ENCODE peak calls at places on chromosomes 4 and X, in eight cellular contexts. V is WTC11, T is AG09309, H is osteoblast, J is lower leg skin, K is nephron progenitor cell, S is foreskin fibroblast, E is upper lobe of right lung. Y is an unnamed sample.

GRCh38 chrX:16754019-16754418 is 32.2 kb upstream of the TXLNG start:
- DNase-seq in V (no peak), T (no peak), H (no peak), J (no peak), K (no peak), S (no peak), E (no peak), Y (no peak)

GRCh38 chr4:156638925-156639605 is 332.5 kb downstream of the PDGFC start:
- DNase-seq in V (no peak), T (no peak), H (no peak), J (no peak), K (no peak), S (no peak), E (no peak), Y (no peak)

GRCh38 chrX:13835825-13836224 is 18.9 kb upstream of the GPM6B start:
- DNase-seq in V (no peak), T (no peak), H (no peak), J (no peak), K (no peak), S (no peak), E (no peak), Y (no peak)

GRCh38 chr4:45554423-45554822 is 569.4 kb downstream of the GABRG1 start:
- DNase-seq in V (no peak), T (no peak), H (no peak), J (no peak), K (no peak), S (no peak), E (no peak), Y (no peak)

GRCh38 chr4:110754726-110755125 is 131.8 kb upstream of the PITX2 start:
- DNase-seq in V (no peak), T (peak), H (no peak), J (no peak), K (no peak), S (no peak), E (no peak), Y (no peak)

GRCh38 chrX:16573781-16574180 is 76.2 kb upstream of the S100G start:
- DNase-seq in V (no peak), T (peak), H (peak), J (no peak), K (no peak), S (peak), E (no peak), Y (no peak)

GRCh38 chr4:36269533-36269932 is 11.9 kb upstream of the DTHD1 start:
- DNase-seq in V (no peak), T (no peak), H (no peak), J (no peak), K (no peak), S (no peak), E (no peak), Y (no peak)

GRCh38 chrX:9434151-9434550 is 30.7 kb upstream of the TBL1X start:
- DNase-seq in V (no peak), T (no peak), H (no peak), J (no peak), K (no peak), S (no peak), E (no peak), Y (no peak)

GRCh38 chr4:138190452-138190858 is 51.7 kb downstream of the SLC7A11 start:
- DNase-seq in V (no peak), T (no peak), H (no peak), J (no peak), K (no peak), S (no peak), E (no peak), Y (no peak)

GRCh38 chrX:24494544-24495113 is 29.5 kb downstream of the PDK3 start:
- DNase-seq in V (no peak), T (peak), H (peak), J (peak), K (no peak), S (peak), E (no peak), Y (no peak)

GRCh38 chrX:40145001-40145631 is 47.4 kb upstream of the BCOR start:
- DNase-seq in V (peak), T (no peak), H (peak), J (no peak), K (no peak), S (no peak), E (peak), Y (no peak)

GRCh38 chr4:17597517-17597916 is 16.9 kb upstream of the MED28 start:
- DNase-seq in V (no peak), T (no peak), H (no peak), J (no peak), K (no peak), S (no peak), E (no peak), Y (peak)

GRCh38 chr4:46946914-46947313 is 37.9 kb upstream of the COX7B2 start:
- DNase-seq in V (no peak), T (no peak), H (no peak), J (no peak), K (no peak), S (no peak), E (no peak), Y (no peak)

GRCh38 chr4:71270901-71271300 is 67.9 kb upstream of the SLC4A4 start:
- DNase-seq in V (peak), T (no peak), H (no peak), J (no peak), K (peak), S (no peak), E (no peak), Y (peak)

GRCh38 chr4:26782168-26782829 is 78.3 kb upstream of the STIM2 start:
- DNase-seq in V (no peak), T (no peak), H (no peak), J (no peak), K (no peak), S (peak), E (no peak), Y (no peak)

GRCh38 chr4:109211671-109212070 is 90.8 kb downstream of the COL25A1 start:
- DNase-seq in V (no peak), T (no peak), H (no peak), J (no peak), K (no peak), S (no peak), E (no peak), Y (no peak)

GRCh38 chr4:174244441-174244840 is 39.0 kb downstream of the FBXO8 start:
- DNase-seq in V (no peak), T (no peak), H (no peak), J (no peak), K (no peak), S (no peak), E (no peak), Y (no peak)

GRCh38 chr4:107619731-107620130 is 100.3 kb downstream of the PAPSS1 start:
- DNase-seq in V (no peak), T (no peak), H (no peak), J (no peak), K (no peak), S (peak), E (no peak), Y (no peak)

GRCh38 chr4:163582688-163583087 is 88.2 kb downstream of the TMA16 start:
- DNase-seq in V (no peak), T (no peak), H (no peak), J (no peak), K (no peak), S (no peak), E (no peak), Y (no peak)

GRCh38 chrX:100768679-100769338 is 36.9 kb upstream of the SYTL4 start:
- DNase-seq in V (peak), T (peak), H (peak), J (peak), K (peak), S (peak), E (peak), Y (peak)

GRCh38 chrX:102651968-102652744 is 873 bp downstream of the GPRASP1 start:
- DNase-seq in V (peak), T (no peak), H (peak), J (no peak), K (peak), S (peak), E (no peak), Y (peak)

GRCh38 chr4:106365613-106366012 is 3.0 kb downstream of the GIMD1 start:
- DNase-seq in V (no peak), T (peak), H (no peak), J (no peak), K (no peak), S (peak), E (no peak), Y (no peak)

GRCh38 chr4:122665148-122665547 is 44.3 kb upstream of the IL21 start:
- DNase-seq in V (no peak), T (peak), H (no peak), J (no peak), K (no peak), S (peak), E (no peak), Y (no peak)

GRCh38 chr4:154399259-154399974 is 92.2 kb downstream of the DCHS2 start:
- DNase-seq in V (no peak), T (peak), H (no peak), J (no peak), K (no peak), S (peak), E (no peak), Y (no peak)

GRCh38 chr4:146442801-146443200 is 78.9 kb downstream of the SLC10A7 start:
- DNase-seq in V (no peak), T (peak), H (peak), J (no peak), K (no peak), S (peak), E (no peak), Y (no peak)

GRCh38 chrX:79133897-79134296 is 10.6 kb upstream of the GPR174 start:
- DNase-seq in V (no peak), T (no peak), H (no peak), J (no peak), K (no peak), S (no peak), E (no peak), Y (no peak)

GRCh38 chr4:145935253-145936141 is 3.1 kb downstream of the ZNF827 start:
- DNase-seq in V (peak), T (no peak), H (peak), J (no peak), K (peak), S (no peak), E (no peak), Y (peak)

GRCh38 chrX:123854329-123854728 is 5.5 kb upstream of the XIAP start:
- DNase-seq in V (no peak), T (peak), H (peak), J (no peak), K (no peak), S (peak), E (no peak), Y (no peak)

DNA sequence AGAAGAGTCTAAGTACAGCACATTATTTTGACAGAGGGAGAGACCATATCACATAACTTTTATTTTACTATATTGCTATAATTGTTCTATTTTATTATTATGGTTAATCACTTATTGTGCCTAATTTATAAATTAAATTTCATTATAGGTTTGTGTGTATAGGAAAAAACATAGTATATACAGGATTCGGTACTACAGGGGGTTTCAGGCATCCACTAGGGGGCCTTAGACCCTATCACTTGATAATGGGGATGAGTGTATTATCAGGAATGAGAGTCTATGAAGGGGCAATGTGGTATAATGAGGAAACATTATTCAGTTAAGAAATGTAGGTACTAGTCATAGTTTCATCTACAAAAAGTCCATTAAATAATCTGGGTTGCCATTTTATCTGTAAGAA is 833.1 kb downstream of the C4orf33 start:
- DNase-seq in V (peak), T (no peak), H (no peak), J (no peak), K (no peak), S (no peak), E (no peak), Y (no peak)
- TF ChIP-seq CTCF in V (peak), T (no peak), H (no peak), J (no peak), K (peak), S (no peak), E (peak), Y (peak)

GRCh38 chr4:135672202-135672601 is 1470.6 kb upstream of the PABPC4L start:
- DNase-seq in V (no peak), T (no peak), H (no peak), J (no peak), K (no peak), S (no peak), E (no peak), Y (no peak)

DNA sequence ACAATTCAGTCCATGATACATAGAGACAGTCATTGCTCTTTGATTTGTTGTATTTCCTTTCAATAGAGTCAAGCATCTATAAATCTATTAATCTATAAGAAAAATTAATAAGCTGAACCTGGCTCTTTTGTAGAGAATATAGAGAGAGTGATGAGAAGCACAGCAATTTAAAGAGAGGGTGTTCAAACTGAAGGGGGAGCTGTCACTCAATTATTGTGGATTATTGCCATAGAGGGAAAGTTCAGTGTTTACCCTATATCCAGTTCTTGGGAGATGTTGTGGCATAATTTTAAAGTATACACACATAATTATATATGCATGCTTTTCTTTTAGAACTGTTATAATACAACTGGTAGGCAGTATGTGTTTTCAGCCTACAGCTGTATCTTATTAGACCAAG is 1469.0 kb upstream of the PABPC4L start:
- DNase-seq in V (no peak), T (no peak), H (no peak), J (no peak), K (no peak), S (no peak), E (no peak), Y (no peak)
- TF ChIP-seq CTCF in V (no peak), T (no peak), H (no peak), J (no peak), K (no peak), S (no peak), E (no peak), Y (no peak)

GRCh38 chr4:75046226-75046625 is 113.3 kb downstream of the PARM1 start:
- DNase-seq in V (no peak), T (no peak), H (no peak), J (no peak), K (no peak), S (no peak), E (no peak), Y (no peak)

GRCh38 chr4:75046641-75047040 is 113.7 kb downstream of the PARM1 start:
- DNase-seq in V (no peak), T (no peak), H (no peak), J (no peak), K (no peak), S (no peak), E (no peak), Y (no peak)

GRCh38 chr4:75042601-75043208 is 109.8 kb downstream of the PARM1 start:
- DNase-seq in V (no peak), T (no peak), H (no peak), J (no peak), K (no peak), S (no peak), E (no peak), Y (no peak)

GRCh38 chr4:75051431-75051830 is 118.5 kb downstream of the PARM1 start:
- DNase-seq in V (no peak), T (no peak), H (no peak), J (no peak), K (no peak), S (no peak), E (no peak), Y (no peak)

DNA sequence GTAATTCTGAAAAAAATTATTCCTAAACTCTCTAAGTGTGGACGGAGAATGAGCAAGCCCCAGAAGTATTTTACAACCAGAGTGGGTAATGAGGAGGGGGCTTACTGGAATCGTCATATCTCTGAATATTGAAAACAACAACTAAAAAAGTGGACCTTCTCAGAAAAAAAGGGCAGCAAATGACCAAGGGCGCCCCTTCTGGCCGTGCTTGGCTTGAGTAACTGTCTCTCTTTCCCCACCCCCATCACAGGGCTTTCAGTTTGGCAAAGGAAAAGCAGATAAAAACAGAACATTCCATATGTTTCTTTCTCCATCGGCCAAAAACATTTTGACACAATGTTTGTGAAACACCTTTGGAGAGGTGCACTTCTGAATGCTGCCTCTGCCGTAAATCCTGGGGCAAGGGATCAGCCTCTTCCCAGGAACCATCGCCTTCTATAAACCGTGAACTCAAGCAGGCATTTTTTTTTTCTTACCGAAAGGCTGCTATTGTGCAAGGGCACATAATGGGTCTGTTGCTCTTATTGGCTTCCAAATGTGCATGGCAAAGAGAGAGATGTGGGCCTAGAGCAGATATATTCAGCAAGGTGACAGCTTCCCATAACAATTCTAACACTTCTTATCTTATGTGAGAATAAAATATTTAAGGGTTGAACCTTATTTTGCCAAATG is 115.4 kb downstream of the PARM1 start:
- DNase-seq in V (peak), T (no peak), H (no peak), J (no peak), K (no peak), S (no peak), E (no peak), Y (peak)
- TF ChIP-seq CTCF in V (peak), T (no peak), H (no peak), J (no peak), K (peak), S (no peak), E (no peak), Y (peak)

DNA sequence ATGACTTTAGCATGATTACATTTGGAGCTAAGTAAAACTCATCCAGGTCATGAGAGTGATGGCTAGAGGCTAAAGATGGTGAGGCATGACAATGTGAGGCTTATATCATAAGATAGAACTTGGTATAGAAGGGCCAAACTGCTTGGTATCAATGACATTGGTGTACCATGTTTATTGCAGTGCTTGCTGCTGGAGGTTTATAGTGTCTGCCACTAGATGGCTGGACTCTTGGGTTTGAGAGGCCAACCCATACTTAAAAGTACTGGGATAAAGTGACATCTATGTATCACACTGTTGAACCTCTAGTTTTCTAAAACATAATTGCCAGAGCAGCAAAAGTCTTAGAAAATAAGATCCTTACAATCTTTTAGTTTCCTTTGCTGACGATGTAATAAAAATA is 83.0 kb upstream of the TACR3 start:
- DNase-seq in V (no peak), T (no peak), H (no peak), J (no peak), K (no peak), S (no peak), E (no peak), Y (no peak)
- TF ChIP-seq CTCF in V (no peak), T (no peak), H (no peak), J (no peak), K (no peak), S (no peak), E (no peak), Y (no peak)